ENCODE peak calls at places on chromosome 14, in four cellular contexts. Q is iPS-NIHi11, Y is substantia nigra, K is EH. N is an unnamed sample.

GRCh38 chr14:64766430-64767151 is 62.4 kb downstream of the PLEKHG3 start:
- DNase-seq in K (no peak), Q (peak), Y (peak), N (no peak)

GRCh38 chr14:85093631-85094330 is 436.2 kb upstream of the FLRT2 start:
- DNase-seq in Q (no peak), K (no peak), Y (no peak), N (no peak)

GRCh38 chr14:23829736-23830474 is 123.7 kb upstream of the DHRS4 start:
- DNase-seq in K (peak), Y (no peak), Q (peak), N (no peak)

GRCh38 chr14:80996049-80996901 is 40.9 kb downstream of the TSHR start:
- DNase-seq in Y (peak), Q (peak), K (peak), N (no peak)

GRCh38 chr14:61701946-61702345 is 6.6 kb downstream of the HIF1A start:
- DNase-seq in Q (no peak), K (no peak), Y (no peak), N (no peak)

GRCh38 chr14:54804720-54805060 is 97.9 kb downstream of the GCH1 start:
- DNase-seq in K (no peak), Q (no peak), Y (no peak), N (no peak)

GRCh38 chr14:90732723-90733122 is 83.5 kb downstream of the TTC7B start:
- DNase-seq in Q (no peak), Y (no peak), K (no peak), N (no peak)

GRCh38 chr14:89603938-89604480 is 187.0 kb upstream of the FOXN3 start:
- DNase-seq in K (no peak), Q (no peak), Y (no peak), N (no peak)

GRCh38 chr14:76755610-76756390 is 5.5 kb upstream of the VASH1 start:
- DNase-seq in Q (no peak), Y (no peak), K (no peak), N (peak)

GRCh38 chr14:95338436-95338835 is 18.7 kb upstream of the CLMN start:
- DNase-seq in K (no peak), Y (no peak), Q (no peak), N (no peak)

GRCh38 chr14:75363570-75364227 is 64.1 kb upstream of the JDP2 start:
- DNase-seq in Q (no peak), K (no peak), Y (no peak), N (no peak)

GRCh38 chr14:75342762-75343599 is 64.4 kb downstream of the FOS start:
- DNase-seq in Y (no peak), Q (no peak), K (no peak), N (no peak)

GRCh38 chr14:75068294-75069020 is 984 bp upstream of the ZC2HC1C start:
- DNase-seq in Q (no peak), K (no peak), Y (no peak), N (no peak)